ENCODE peak calls at places on chromosomes 5 and 9, in five cellular contexts. A is stimulated activated CD4-positive, alpha-beta T cell treated with anti-CD3 and anti-CD28 coated beads, Interleukin-4, amount 100 ng/mL, for 24 hours; C is RCC 7860; D is NCI-H1092 treated with DMSO at 0.1 percent for 48 hours; T is effector memory CD4-positive, alpha-beta T cell. P is an unnamed sample.

GRCh38 chr5:179781846-179782245 is 11.9 kb upstream of the LTC4S start:
- DNase-seq in A (no peak), C (no peak), D (no peak), T (no peak), P (no peak)

GRCh38 chr5:10289353-10289752 is 18.3 kb downstream of the CMBL start:
- DNase-seq in A (no peak), C (no peak), D (peak; percentile 80), T (no peak), P (no peak)

GRCh38 chr5:32170303-32171170 is 3.6 kb downstream of the GOLPH3 start:
- DNase-seq in A (no peak), C (no peak), D (no peak), T (no peak), P (no peak)

GRCh38 chr9:26301659-26302058 is 590.9 kb downstream of the CAAP1 start:
- DNase-seq in A (no peak), C (no peak), D (no peak), T (no peak), P (no peak)

GRCh38 chr5:61416410-61416809 is 84.4 kb downstream of the ZSWIM6 start:
- DNase-seq in A (no peak), C (no peak), D (no peak), T (no peak), P (no peak)

GRCh38 chr5:102700126-102700851 is 54.8 kb upstream of the PAM start:
- DNase-seq in A (no peak), C (no peak), D (no peak), T (no peak), P (no peak)

GRCh38 chr9:88514247-88514646 is 20.7 kb upstream of the NXNL2 start:
- DNase-seq in A (no peak), C (no peak), D (no peak), T (no peak), P (no peak)

GRCh38 chr5:155943516-155944407 is 383.2 kb upstream of the SGCD start:
- DNase-seq in A (peak; percentile 24), C (peak; percentile 8), D (peak; percentile 47), T (no peak), P (peak; percentile 35)

GRCh38 chr9:71729816-71730526 is 38.3 kb downstream of the CEMIP2 start:
- DNase-seq in A (no peak), C (no peak), D (no peak), T (no peak), P (no peak)

GRCh38 chr9:92444841-92445240 is 20.6 kb upstream of the OMD start:
- DNase-seq in A (no peak), C (no peak), D (no peak), T (no peak), P (no peak)

GRCh38 chr5:134079748-134080581 is 34.5 kb upstream of the TCF7 start:
- DNase-seq in A (peak; percentile 78), C (no peak), D (no peak), T (no peak), P (peak; percentile 66)

GRCh38 chr5:163563880-163564279 is 58.5 kb downstream of the MAT2B start:
- DNase-seq in A (no peak), C (no peak), D (no peak), T (no peak), P (no peak)

GRCh38 chr9:87084407-87084806 is 137.1 kb upstream of the GAS1 start:
- DNase-seq in A (no peak), C (no peak), D (no peak), T (no peak), P (no peak)

GRCh38 chr9:18385676-18386075 is 88.3 kb upstream of the ADAMTSL1 start:
- DNase-seq in A (no peak), C (no peak), D (no peak), T (no peak), P (no peak)

GRCh38 chr9:135908334-135909204 is 1.2 kb upstream of the CAMSAP1 start:
- DNase-seq in A (no peak), C (peak; percentile 84), D (no peak), T (no peak), P (no peak)

GRCh38 chr9:74742792-74743389 is 144.8 kb downstream of the TRPM6 start:
- DNase-seq in A (no peak), C (no peak), D (peak; percentile 44), T (no peak), P (no peak)

GRCh38 chr5:32489791-32490581 is 45.4 kb upstream of the ZFR start:
- DNase-seq in A (peak; percentile 80), C (peak; percentile 49), D (peak; percentile 97), T (peak; percentile 64), P (peak; percentile 78)

GRCh38 chr5:78899922-78900362 is 85.2 kb downstream of the ARSB start:
- DNase-seq in A (no peak), C (peak; percentile 10), D (no peak), T (no peak), P (peak; percentile 34)

GRCh38 chr9:109107402-109108240 is 12.1 kb downstream of the TMEM245 start:
- DNase-seq in A (no peak), C (peak; percentile 85), D (no peak), T (no peak), P (no peak)

GRCh38 chr5:115460476-115460875 is 84.1 kb downstream of the FEM1C start:
- DNase-seq in A (peak; percentile 6), C (peak; percentile 88), D (no peak), T (no peak), P (no peak)

GRCh38 chr9:113650207-113651131 is 186.9 kb downstream of the RGS3 start:
- DNase-seq in A (no peak), C (peak; percentile 90), D (peak; percentile 88), T (no peak), P (no peak)

GRCh38 chr5:4924581-4924980 is 215.5 kb upstream of the ADAMTS16 start:
- DNase-seq in A (no peak), C (peak; percentile 70), D (no peak), T (no peak), P (no peak)

GRCh38 chr5:58153255-58153654 is 306.6 kb downstream of the PLK2 start:
- DNase-seq in A (no peak), C (peak; percentile 4), D (no peak), T (no peak), P (no peak)

GRCh38 chr5:159510282-159510681 is 180.0 kb upstream of the IL12B start:
- DNase-seq in A (no peak), C (no peak), D (no peak), T (no peak), P (no peak)

P was measured in activated CD4-positive, alpha-beta T cell treated with anti-CD3 and anti-CD28 coated beads, Interleukin-2, amount 10 ng/mL, durations not matched to agents 7 days and 5 days.